ENCODE peak calls at places on chromosomes 4 and X, in six cellular contexts. R, A, Y, Q, O and T are unnamed samples.

GRCh38 chrX:118726887-118727685 is at the start of gene IL13RA1:
- DNase-seq in R (no peak), A (no peak), Y (peak; percentile 83), Q (peak; percentile 86), O (peak; percentile 78), T (peak; percentile 54)

GRCh38 chrX:50827996-50828395 is 14.0 kb upstream of the SHROOM4 start:
- DNase-seq in R (no peak), A (no peak), Y (no peak), Q (peak; percentile 74), O (peak; percentile 63), T (no peak)

GRCh38 chr4:174365018-174365587 is 81.4 kb downstream of the CEP44 start:
- DNase-seq in R (peak; percentile 42), A (no peak), Y (peak; percentile 23), Q (peak; percentile 54), O (peak; percentile 8), T (peak; percentile 14)

GRCh38 chr4:128583753-128584712 is 225.5 kb upstream of the JADE1 start:
- DNase-seq in R (no peak), A (no peak), Y (peak; percentile 45), Q (no peak), O (no peak), T (no peak)

GRCh38 chrX:35841872-35842271 is 43.7 kb downstream of the MAGEB16 start:
- DNase-seq in R (no peak), A (no peak), Y (no peak), Q (peak; percentile 3), O (no peak), T (no peak)

GRCh38 chr4:158667651-158668198 is 4.0 kb downstream of the C4orf46 start:
- DNase-seq in R (peak; percentile 31), A (no peak), Y (no peak), Q (peak; percentile 58), O (peak; percentile 48), T (peak; percentile 16)

GRCh38 chr4:154467886-154468285 is 23.7 kb downstream of the DCHS2 start:
- DNase-seq in R (no peak), A (no peak), Y (no peak), Q (peak; percentile 73), O (peak; percentile 71), T (no peak)

GRCh38 chr4:94577136-94577535 is 125.4 kb downstream of the PDLIM5 start:
- DNase-seq in R (no peak), A (no peak), Y (peak; percentile 33), Q (peak; percentile 28), O (no peak), T (no peak)

GRCh38 chr4:17232575-17233253 is 279.2 kb downstream of the QDPR start:
- DNase-seq in R (no peak), A (no peak), Y (peak; percentile 62), Q (peak; percentile 30), O (no peak), T (no peak)

DNA sequence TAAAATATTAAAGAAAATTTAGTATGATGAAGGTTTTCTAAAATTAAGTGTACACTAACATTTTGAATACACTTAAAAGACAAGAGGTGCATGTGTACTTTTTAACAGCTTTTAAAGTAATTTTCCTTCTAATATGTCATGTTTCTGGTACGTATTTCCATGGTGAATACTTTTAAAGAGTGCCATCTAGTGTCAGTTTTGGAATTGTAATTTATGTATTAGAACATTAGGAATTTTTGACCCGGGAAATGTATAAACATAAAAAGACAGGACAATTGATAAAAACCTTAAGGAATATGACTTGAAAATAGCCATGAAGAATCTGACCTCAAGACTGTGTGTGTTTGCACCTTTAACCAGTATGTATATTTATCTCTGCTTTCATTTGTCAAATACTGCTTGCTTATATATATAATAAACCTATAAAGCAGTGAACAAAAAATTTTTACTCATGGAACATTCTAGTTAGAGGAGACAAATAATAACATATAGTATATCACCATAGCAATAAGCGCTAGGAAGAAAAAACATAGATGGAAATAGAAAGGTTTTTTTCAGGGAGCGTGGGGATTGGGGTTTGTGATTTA is 7.2 kb downstream of the GSTCD start:
- DNase-seq in R (peak; percentile 45), A (no peak), Y (no peak), Q (peak; percentile 55), O (peak; percentile 42), T (no peak)
- TF ChIP-seq CTCF in R (peak; percentile 90), A (peak; percentile 76), Y (peak; percentile 37), Q (no peak), O (peak; percentile 68), T (peak; percentile 74)

GRCh38 chrX:11531226-11531625 is 134.5 kb downstream of the ARHGAP6 start:
- DNase-seq in R (peak; percentile 18), A (no peak), Y (no peak), Q (peak; percentile 26), O (no peak), T (no peak)
- TF ChIP-seq CTCF in R (peak; percentile 62), A (no peak), Y (peak; percentile 10), Q (peak; percentile 42), O (peak; percentile 30), T (peak; percentile 59)

GRCh38 chr4:1285790-1286553 is 3.7 kb upstream of the MAEA start:
- DNase-seq in R (peak; percentile 69), A (no peak), Y (no peak), Q (peak; percentile 24), O (no peak), T (no peak)
- TF ChIP-seq CTCF in R (peak; percentile 66), A (no peak), Y (no peak), Q (no peak), O (no peak), T (no peak)

DNA sequence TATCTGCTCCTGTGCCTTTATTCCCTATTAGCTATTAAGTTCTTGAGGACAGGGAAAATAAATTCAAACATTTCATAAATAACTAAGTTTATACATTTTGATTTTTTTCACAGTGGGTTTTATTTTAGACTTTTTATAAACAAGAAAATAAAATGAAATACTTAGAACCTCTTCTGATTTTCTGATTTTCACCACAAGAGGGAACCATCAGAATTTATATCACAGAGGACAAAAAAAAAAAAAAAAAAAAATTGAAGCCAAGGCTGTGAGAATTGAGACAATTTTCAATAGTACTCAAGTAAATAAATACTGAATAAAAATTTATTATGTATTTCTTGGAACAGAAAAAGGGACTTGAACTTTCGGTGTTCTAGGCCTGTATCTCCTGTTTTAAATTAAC is 288.1 kb downstream of the SH3BGRL start:
- DNase-seq in R (peak; percentile 0), A (no peak), Y (no peak), Q (peak; percentile 34), O (no peak), T (no peak)
- TF ChIP-seq CTCF in R (peak; percentile 49), A (no peak), Y (no peak), Q (peak; percentile 20), O (no peak), T (peak; percentile 39)

DNA sequence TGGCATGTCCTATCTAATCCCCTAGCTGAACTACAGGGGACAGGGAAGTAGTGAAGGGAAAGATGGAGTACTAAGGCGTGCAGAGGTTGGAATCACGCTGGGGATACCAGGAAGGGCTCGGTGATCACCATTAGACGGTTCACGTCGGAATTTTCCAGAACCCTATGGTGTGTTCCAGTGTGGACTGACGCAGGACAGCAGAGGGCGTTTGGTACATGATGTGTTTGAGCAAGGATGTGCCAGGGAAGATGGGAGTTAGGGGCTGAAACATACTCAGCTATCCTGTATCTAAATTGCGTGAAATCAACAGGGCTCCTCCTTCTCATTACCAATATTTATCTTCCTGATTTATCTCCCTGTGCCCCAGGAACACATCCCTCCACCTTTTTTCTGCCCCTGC is 33.7 kb downstream of the PRPS2 start:
- DNase-seq in R (no peak), A (no peak), Y (no peak), Q (no peak), O (no peak), T (no peak)
- TF ChIP-seq CTCF in R (no peak), A (no peak), Y (no peak), Q (no peak), O (no peak), T (no peak)

GRCh38 chrX:41824551-41824950 is 98.8 kb downstream of the CASK start:
- DNase-seq in R (no peak), A (no peak), Y (no peak), Q (peak; percentile 12), O (no peak), T (no peak)
- TF ChIP-seq CTCF in R (no peak), A (no peak), Y (no peak), Q (no peak), O (no peak), T (no peak)

GRCh38 chrX:6021316-6022091 is 207.2 kb downstream of the NLGN4X start:
- DNase-seq in R (peak; percentile 35), A (no peak), Y (peak; percentile 7), Q (peak; percentile 11), O (no peak), T (peak; percentile 69)
- TF ChIP-seq CTCF in R (peak; percentile 74), A (peak; percentile 33), Y (peak; percentile 54), Q (peak; percentile 61), O (no peak), T (peak; percentile 84)

GRCh38 chrX:111102636-111103035 is 6.6 kb downstream of the PAK3 start:
- DNase-seq in R (no peak), A (no peak), Y (no peak), Q (no peak), O (no peak), T (no peak)

GRCh38 chrX:111098874-111099273 is 2.9 kb downstream of the PAK3 start:
- DNase-seq in R (peak; percentile 23), A (peak; percentile 54), Y (peak; percentile 35), Q (peak; percentile 23), O (no peak), T (peak; percentile 63)

GRCh38 chrX:111101580-111101979 is 5.6 kb downstream of the PAK3 start:
- DNase-seq in R (no peak), A (no peak), Y (no peak), Q (no peak), O (no peak), T (no peak)

GRCh38 chrX:111103246-111103645 is 7.3 kb downstream of the PAK3 start:
- DNase-seq in R (no peak), A (no peak), Y (no peak), Q (no peak), O (no peak), T (no peak)

GRCh38 chrX:111100191-111100590 is 4.2 kb downstream of the PAK3 start:
- DNase-seq in R (peak; percentile 25), A (no peak), Y (no peak), Q (peak; percentile 75), O (peak; percentile 63), T (peak; percentile 48)
- TF ChIP-seq CTCF in R (peak; percentile 66), A (peak; percentile 24), Y (peak; percentile 25), Q (peak; percentile 54), O (peak; percentile 25), T (peak; percentile 71)

DNA sequence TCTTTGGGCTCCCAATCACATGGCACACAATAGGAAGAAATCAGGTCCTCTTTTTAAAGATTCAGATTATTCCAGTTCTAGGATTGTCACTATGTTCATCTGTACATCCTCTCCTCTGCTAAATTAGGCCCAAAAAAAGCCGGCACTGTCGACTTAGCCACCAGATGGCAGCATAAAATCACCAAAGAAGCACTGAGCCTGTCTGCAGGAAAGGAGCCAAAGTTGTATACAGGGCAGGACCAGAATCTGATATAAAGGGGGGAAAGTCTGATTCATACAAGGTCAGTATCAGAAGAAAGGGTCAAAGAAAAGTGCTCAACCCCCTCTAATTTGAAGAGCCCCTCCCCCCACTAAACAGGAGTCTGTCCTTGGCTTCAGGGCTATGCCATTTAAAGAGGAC is 292.5 kb downstream of the CHIC1 start:
- DNase-seq in R (peak; percentile 60), A (peak; percentile 68), Y (peak; percentile 76), Q (peak; percentile 82), O (peak; percentile 18), T (peak; percentile 73)
- TF ChIP-seq CTCF in R (peak; percentile 82), A (peak; percentile 56), Y (peak; percentile 81), Q (peak; percentile 64), O (peak; percentile 47), T (peak; percentile 90)